ENCODE peak calls at places on chromosomes 4 and X, in five cellular contexts. I, N, A, G and R are unnamed samples.

GRCh38 chr4:150818661-150819060 is 196.4 kb downstream of the LRBA start:
- DNase-seq in G (no peak), N (no peak), I (no peak), A (peak; percentile 90), R (no peak)

GRCh38 chr4:186260504-186261448 is 5.2 kb upstream of the F11 start:
- DNase-seq in N (no peak), A (no peak), G (no peak), I (no peak), R (no peak)

GRCh38 chr4:38016698-38017097 is 56.5 kb downstream of the PTTG2 start:
- DNase-seq in N (no peak), I (no peak), A (no peak), G (no peak), R (no peak)

GRCh38 chrX:25968920-25969319 is 169.2 kb upstream of the MAGEB18 start:
- DNase-seq in N (no peak), A (peak; percentile 27), I (no peak), G (no peak), R (no peak)

GRCh38 chrX:104987063-104987462 is 233.4 kb downstream of the TEX13A start:
- DNase-seq in A (peak; percentile 0), I (no peak), N (no peak), G (no peak), R (no peak)

GRCh38 chrX:25278341-25278740 is 262.6 kb upstream of the ARX start:
- DNase-seq in I (no peak), N (no peak), A (no peak), G (no peak), R (no peak)

GRCh38 chr4:131013226-131013625 is 1917.3 kb downstream of the C4orf33 start:
- DNase-seq in I (no peak), A (no peak), N (no peak), G (no peak), R (no peak)

GRCh38 chr4:27090406-27090805 is 229.8 kb downstream of the STIM2 start:
- DNase-seq in A (no peak), I (no peak), G (no peak), N (no peak), R (no peak)

GRCh38 chrX:50812995-50813842 is 775 bp downstream of the SHROOM4 start:
- DNase-seq in A (peak; percentile 39), I (peak; percentile 40), N (peak; percentile 25), G (no peak), R (no peak)

GRCh38 chr4:114597410-114598115 is 1.0 kb upstream of the UGT8 start:
- DNase-seq in G (no peak), A (no peak), I (no peak), N (peak; percentile 15), R (no peak)

GRCh38 chr4:128831526-128832252 is 22.2 kb downstream of the JADE1 start:
- DNase-seq in N (no peak), A (peak; percentile 43), G (no peak), I (no peak), R (no peak)

GRCh38 chr4:71187399-71188196 is 151.2 kb upstream of the SLC4A4 start:
- DNase-seq in A (peak; percentile 51), I (peak; percentile 45), N (peak; percentile 56), G (no peak), R (peak; percentile 67)

GRCh38 chrX:50567636-50568035 is 97.0 kb upstream of the DGKK start:
- DNase-seq in A (no peak), G (no peak), I (no peak), N (no peak), R (no peak)

GRCh38 chr4:169271692-169272007 is 894 bp upstream of the SH3RF1 start:
- DNase-seq in A (no peak), I (no peak), G (no peak), N (peak; percentile 22), R (no peak)

GRCh38 chr4:19047481-19047880 is 1025.9 kb upstream of the LCORL start:
- DNase-seq in G (no peak), N (no peak), I (no peak), A (no peak), R (no peak)
- H3K27ac ChIP-seq in G (no peak overlapping the region), N (no peak overlapping the region), I (no peak overlapping the region), A (no peak overlapping the region), R (no peak overlapping the region)

GRCh38 chr4:8097721-8098345 is 60.8 kb downstream of the ABLIM2 start:
- DNase-seq in G (no peak), N (no peak), I (no peak), A (no peak), R (no peak)
- H3K27ac ChIP-seq in G (peak overlapping the region; percentile 91), N (no peak overlapping the region), I (no peak overlapping the region), A (no peak overlapping the region), R (no peak overlapping the region)

DNA sequence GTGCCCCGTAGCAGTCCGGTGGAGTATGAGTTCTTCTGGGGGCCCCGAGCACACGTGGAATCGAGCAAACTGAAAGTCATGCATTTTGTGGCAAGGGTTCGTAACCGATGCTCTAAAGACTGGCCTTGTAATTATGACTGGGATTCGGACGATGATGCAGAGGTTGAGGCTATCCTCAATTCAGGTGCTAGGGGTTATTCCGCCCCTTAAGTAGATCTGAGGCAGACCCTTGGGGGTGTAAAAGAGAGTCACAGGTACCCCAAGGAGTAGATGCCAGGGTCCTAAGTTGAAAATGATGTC is 848 bp downstream of the MAGEH1 start:
- DNase-seq in G (no peak), N (no peak), A (no peak), I (no peak), R (no peak)
- H3K27ac ChIP-seq in G (peak overlapping the region; percentile 92), N (peak overlapping the region; percentile 92), A (peak overlapping the region; percentile 85), I (peak overlapping the region; percentile 73), R (peak overlapping the region; percentile 81)

DNA sequence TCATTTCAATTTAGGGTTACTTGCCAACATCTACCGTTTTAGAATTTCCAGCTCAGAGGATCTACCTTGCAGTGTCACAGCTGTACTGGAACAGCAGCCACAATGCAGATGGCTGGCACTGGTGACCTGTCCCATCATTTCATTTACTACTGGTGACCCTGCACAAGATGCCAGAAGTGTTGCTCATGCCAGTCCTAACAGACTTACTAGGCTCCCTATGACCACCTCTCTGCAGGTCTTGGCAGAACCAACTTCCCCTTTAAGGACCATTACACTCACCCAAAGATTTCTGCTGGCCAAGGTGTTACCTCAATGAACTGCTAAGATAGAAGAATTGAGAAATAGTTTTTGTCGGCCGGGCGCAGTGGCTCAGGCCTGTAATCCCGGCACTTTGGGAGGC is 106.9 kb downstream of the C4orf51 start:
- DNase-seq in G (no peak), N (no peak), I (no peak), A (no peak), R (no peak)
- H3K27ac ChIP-seq in G (no peak overlapping the region), N (no peak overlapping the region), I (no peak overlapping the region), A (no peak overlapping the region), R (no peak overlapping the region)

DNA sequence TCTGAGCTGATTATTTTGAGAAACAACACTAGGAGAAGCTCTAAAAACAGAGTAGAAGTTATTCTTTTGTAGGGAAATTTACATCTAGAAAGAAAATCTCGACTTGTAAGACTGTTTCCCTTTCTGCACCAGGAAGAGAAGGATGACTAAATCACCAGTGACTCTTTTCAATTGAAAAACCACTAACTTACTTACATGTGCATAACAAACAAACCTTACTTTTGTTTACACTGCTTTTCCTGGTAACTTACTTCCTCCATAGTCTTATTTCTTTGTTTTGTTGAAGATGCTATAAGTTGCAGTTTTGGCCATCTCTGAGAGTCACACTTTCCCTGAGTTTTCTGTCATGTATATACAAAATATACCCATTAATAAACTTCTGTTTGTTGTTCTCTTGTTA is 293.6 kb upstream of the FAT4 start:
- DNase-seq in N (no peak), I (no peak), A (no peak), G (no peak), R (no peak)
- H3K27ac ChIP-seq in N (no peak overlapping the region), I (no peak overlapping the region), A (no peak overlapping the region), G (no peak overlapping the region), R (no peak overlapping the region)